ENCODE peak calls at places on chromosomes 13 and 19, in seven cellular contexts. B is mucosa of descending colon, X is fibroblast of the aortic adventitia, L is type B pancreatic cell, I is heart left ventricle, Q is H9, S is RWPE2. K is an unnamed sample.

GRCh38 chr19:9881720-9882119 is 46.6 kb downstream of the PIN1 start:
- DNase-seq in B (peak), I (no peak), S (no peak), L (no peak), X (no peak), Q (no peak), K (no peak)

GRCh38 chr19:17195106-17195505 is 20.1 kb upstream of the USE1 start:
- DNase-seq in I (no peak), L (no peak), X (no peak), S (no peak), B (no peak), Q (no peak), K (no peak)

GRCh38 chr19:1321539-1321938 is 35.9 kb downstream of the EFNA2 start:
- DNase-seq in Q (no peak), I (no peak), X (no peak), B (no peak), S (peak), L (no peak), K (no peak)

GRCh38 chr13:50119593-50119992 is 104.3 kb downstream of the KCNRG start:
- DNase-seq in B (no peak), L (no peak), I (no peak), X (peak), Q (no peak), S (no peak), K (no peak)

GRCh38 chr13:36531746-36532486 is 99.6 kb downstream of the CCNA1 start:
- DNase-seq in S (peak), X (peak), I (no peak), L (no peak), Q (no peak), B (no peak), K (no peak)

GRCh38 chr13:95367309-95367843 is 66.1 kb upstream of the ABCC4 start:
- DNase-seq in B (no peak), I (no peak), L (no peak), S (no peak), X (no peak), Q (no peak), K (no peak)

GRCh38 chr13:47184311-47184710 is 287.5 kb upstream of the HTR2A start:
- DNase-seq in S (no peak), I (no peak), L (no peak), B (no peak), X (peak), Q (no peak), K (no peak)

GRCh38 chr13:66803759-66804456 is 426.2 kb downstream of the PCDH9 start:
- DNase-seq in B (no peak), L (no peak), X (no peak), Q (no peak), I (no peak), S (no peak), K (no peak)

GRCh38 chr13:52085416-52085815 is 43.5 kb downstream of the NEK5 start:
- DNase-seq in X (peak), L (no peak), S (no peak), Q (no peak), B (no peak), I (no peak), K (no peak)

GRCh38 chr19:40398417-40399056 is 8.6 kb upstream of the HIPK4 start:
- DNase-seq in S (no peak), B (peak), L (no peak), Q (peak), I (no peak), X (no peak), K (no peak)

GRCh38 chr13:35157143-35157755 is 215.2 kb downstream of the NBEA start:
- DNase-seq in L (no peak), B (peak), I (no peak), Q (no peak), S (no peak), X (peak), K (no peak)

GRCh38 chr19:17332677-17333581 is 1.7 kb downstream of the ANO8 start:
- DNase-seq in I (no peak), X (peak), B (no peak), Q (peak), L (no peak), S (peak), K (no peak)

GRCh38 chr13:39803156-39803555 is 147.7 kb downstream of the COG6 start:
- DNase-seq in X (no peak), Q (no peak), S (no peak), B (no peak), L (no peak), I (no peak), K (no peak)

GRCh38 chr13:49625392-49626137 is 2.7 kb upstream of the ARL11 start:
- DNase-seq in B (peak), L (no peak), S (no peak), X (no peak), I (peak), Q (no peak), K (no peak)

GRCh38 chr19:37817180-37817911 is 38.0 kb upstream of the ZNF573 start:
- DNase-seq in B (peak), S (no peak), Q (peak), I (peak), X (peak), L (peak), K (no peak)

GRCh38 chr19:4633140-4633967 is 6.0 kb upstream of the TNFAIP8L1 start:
- DNase-seq in I (peak), S (no peak), B (peak), Q (peak), L (no peak), X (peak), K (no peak)

GRCh38 chr19:46481947-46482346 is 10.6 kb upstream of the PNMA8A start:
- DNase-seq in Q (no peak), I (no peak), B (no peak), L (no peak), S (no peak), X (peak), K (no peak)

GRCh38 chr19:6058411-6059201 is 51.7 kb downstream of the RFX2 start:
- DNase-seq in Q (no peak), I (no peak), S (no peak), B (no peak), X (no peak), L (peak), K (peak)

GRCh38 chr19:16033721-16034120 is 42.6 kb upstream of the TPM4 start:
- DNase-seq in B (no peak), I (no peak), S (no peak), X (no peak), L (no peak), Q (no peak), K (no peak)

GRCh38 chr19:16031872-16032200 is 44.5 kb upstream of the TPM4 start:
- DNase-seq in X (no peak), I (no peak), Q (no peak), B (no peak), L (no peak), S (no peak), K (no peak)

GRCh38 chr19:16032509-16033135 is 43.7 kb upstream of the TPM4 start:
- DNase-seq in S (no peak), X (no peak), L (no peak), Q (no peak), I (no peak), B (no peak), K (no peak)

GRCh38 chr19:16034180-16034579 is 42.1 kb upstream of the TPM4 start:
- DNase-seq in Q (no peak), B (no peak), I (no peak), S (peak), X (no peak), L (no peak), K (no peak)

DNA sequence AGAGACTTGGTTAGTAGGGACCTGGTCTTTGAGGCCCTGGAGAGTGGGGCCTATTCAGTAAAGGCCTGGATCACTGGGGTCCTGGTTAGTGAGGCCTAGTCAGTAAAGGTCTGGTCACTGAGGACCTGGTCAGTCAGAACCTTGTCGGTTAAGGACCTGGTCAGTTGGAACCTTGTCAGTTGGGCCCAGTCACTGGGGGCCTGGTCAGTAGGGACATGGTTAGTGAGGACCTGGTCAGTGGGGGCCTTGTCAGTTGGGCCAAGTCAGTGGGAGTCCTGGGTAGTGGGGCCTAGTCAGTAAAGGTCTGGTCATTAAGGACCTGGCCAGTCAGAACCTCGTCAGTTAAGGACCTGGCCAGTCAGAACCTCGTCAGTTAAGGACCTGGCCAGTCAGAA is 43.2 kb upstream of the TPM4 start:
- DNase-seq in S (no peak), X (no peak), B (no peak), Q (no peak), L (no peak), I (no peak), K (no peak)
- TF ChIP-seq CTCF in S (no peak), X (no peak), B (no peak), Q (no peak), L (no peak), I (no peak), K (no peak)

DNA sequence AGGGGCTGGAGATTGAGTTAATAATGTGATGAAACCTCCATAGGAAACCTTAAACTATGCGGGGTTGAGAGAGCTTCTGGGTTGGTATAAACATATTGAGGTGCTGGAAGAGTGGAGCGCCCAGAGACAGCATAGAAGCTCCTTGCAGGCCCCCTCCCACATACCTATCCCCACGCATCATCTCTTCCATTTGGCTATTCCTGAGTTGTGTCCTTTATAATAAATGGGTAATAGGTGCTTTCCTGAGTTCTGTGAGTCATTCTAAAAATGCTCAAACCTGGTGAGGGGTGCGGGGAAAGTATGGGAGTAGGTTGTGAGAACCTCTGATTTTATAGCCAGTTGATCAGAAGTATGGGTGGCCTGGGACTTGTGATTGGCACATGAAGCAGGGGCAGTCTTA is 14.6 kb downstream of the CCDC122 start:
- DNase-seq in X (no peak), Q (no peak), I (no peak), S (no peak), B (no peak), L (no peak), K (no peak)
- TF ChIP-seq CTCF in X (no peak), Q (no peak), I (no peak), S (no peak), B (no peak), L (no peak), K (no peak)

GRCh38 chr13:21347753-21348318 is 111.3 kb downstream of the ZDHHC20 start:
- DNase-seq in B (no peak), L (no peak), X (no peak), I (no peak), Q (peak), S (no peak), K (no peak)
- TF ChIP-seq CTCF in B (no peak), L (no peak), X (no peak), I (no peak), Q (peak), S (no peak), K (no peak)

DNA sequence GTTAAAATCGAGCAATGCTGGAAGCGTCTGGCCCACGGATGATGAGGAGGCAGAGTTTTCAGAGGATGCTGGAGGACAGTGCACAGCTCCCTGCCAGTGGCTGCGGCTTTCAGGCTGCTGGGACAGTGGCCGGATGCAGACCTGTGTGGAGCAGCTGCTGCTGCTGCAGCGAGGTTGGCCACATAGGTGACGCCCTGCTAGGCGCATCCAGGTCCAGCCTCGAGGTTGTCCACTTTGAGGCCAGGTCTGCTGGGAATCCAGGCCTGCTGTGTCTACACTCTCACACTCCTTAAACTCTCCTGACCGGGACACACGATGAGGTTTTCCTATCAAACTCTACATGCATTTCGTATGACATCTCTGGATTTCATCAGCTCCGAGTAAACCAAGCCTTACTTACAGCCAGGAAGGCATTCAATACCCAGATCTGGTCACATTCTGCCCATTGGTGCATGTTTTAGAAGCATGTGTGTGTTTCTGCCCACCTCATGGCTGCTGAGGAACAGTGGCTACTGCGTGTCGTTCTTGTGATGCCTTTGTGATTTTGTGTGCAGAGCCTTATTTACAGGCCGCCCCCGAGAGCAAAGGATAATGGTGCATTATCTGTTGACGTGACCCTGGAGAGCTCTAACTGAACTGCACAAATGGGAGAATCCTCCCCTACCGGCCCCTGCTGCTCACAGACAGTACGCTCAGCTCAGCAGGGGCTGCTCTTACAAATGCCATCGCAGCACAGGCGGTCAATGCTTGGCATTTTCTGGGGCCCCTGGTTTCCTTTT is 12.3 kb upstream of the MCF2L start:
- DNase-seq in S (no peak), I (no peak), L (no peak), Q (no peak), X (peak), B (no peak), K (peak)
- TF ChIP-seq CTCF in S (no peak), I (no peak), L (no peak), Q (no peak), X (no peak), B (no peak), K (no peak)

GRCh38 chr19:35987571-35987896 is 7.5 kb upstream of the SDHAF1 start:
- DNase-seq in S (no peak), L (no peak), X (no peak), B (no peak), Q (no peak), I (no peak), K (no peak)
- TF ChIP-seq CTCF in S (no peak), L (no peak), X (no peak), B (no peak), Q (peak), I (no peak), K (peak)

DNA sequence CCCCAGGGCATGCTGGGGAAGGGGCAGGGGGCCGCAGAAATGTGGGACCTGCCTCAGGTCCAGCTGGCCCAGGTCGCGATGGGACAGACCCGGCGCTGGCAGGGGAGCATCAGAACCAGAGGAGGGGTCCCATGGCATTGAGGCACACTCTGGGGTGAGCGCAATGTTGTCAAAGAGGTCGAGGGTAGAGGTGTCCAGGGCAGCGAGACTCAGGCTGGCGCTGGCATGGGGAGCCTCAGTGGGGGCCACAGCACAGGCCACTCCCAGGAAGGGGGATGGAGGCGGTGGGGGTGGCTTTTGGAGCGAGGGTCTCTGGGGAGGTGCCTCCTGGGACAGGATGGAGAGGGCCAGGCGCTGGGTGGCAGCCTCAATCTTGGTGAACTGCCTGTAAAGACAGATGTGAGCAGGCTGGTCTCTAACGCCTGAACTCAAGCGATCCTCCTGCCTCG is 944 bp downstream of the C19orf85 start:
- DNase-seq in I (no peak), X (no peak), B (no peak), L (peak), S (no peak), Q (no peak), K (peak)
- TF ChIP-seq CTCF in I (no peak), X (no peak), B (no peak), L (no peak), S (no peak), Q (no peak), K (no peak)

GRCh38 chr19:58498316-58499020 is 13.3 kb downstream of the SLC27A5 start:
- DNase-seq in B (peak), L (no peak), S (no peak), Q (no peak), I (peak), X (no peak), K (no peak)

GRCh38 chr19:58497634-58498170 is 14.1 kb downstream of the SLC27A5 start:
- DNase-seq in X (no peak), L (no peak), Q (no peak), B (no peak), S (no peak), I (no peak), K (no peak)

GRCh38 chr19:58500242-58500641 is 11.6 kb downstream of the SLC27A5 start:
- DNase-seq in X (no peak), B (no peak), L (no peak), Q (no peak), I (no peak), S (no peak), K (no peak)

GRCh38 chr19:58499021-58499927 is 12.5 kb downstream of the SLC27A5 start:
- DNase-seq in L (peak), S (peak), I (peak), X (peak), B (peak), Q (peak), K (peak)
- TF ChIP-seq CTCF in L (peak), S (no peak), I (no peak), X (peak), B (no peak), Q (peak), K (peak)

DNA sequence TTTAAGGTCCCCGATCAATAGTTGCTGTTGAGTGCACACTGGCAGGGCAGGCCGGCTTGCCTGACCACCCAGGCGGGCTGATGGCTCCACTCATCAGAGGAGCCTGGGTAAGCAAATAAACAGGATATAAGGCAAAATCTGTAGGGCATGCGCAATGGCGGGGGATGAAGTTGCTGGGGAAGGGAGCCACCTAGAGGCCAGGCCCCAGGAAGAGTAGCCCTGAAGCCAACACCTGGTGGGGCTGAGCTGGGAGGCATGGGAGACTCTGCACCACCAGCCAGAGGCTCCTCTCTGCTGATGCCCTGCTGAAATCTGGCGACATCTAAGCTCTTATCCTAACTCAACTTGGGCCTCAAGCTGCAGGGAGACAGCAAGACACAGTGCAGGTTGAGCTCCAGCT is 324.3 kb downstream of the ZNF536 start:
- DNase-seq in Q (peak), I (peak), B (peak), X (peak), S (no peak), L (no peak), K (no peak)
- TF ChIP-seq CTCF in Q (peak), I (peak), B (no peak), X (peak), S (peak), L (peak), K (peak)

GRCh38 chr19:48686103-48686502 is 9.7 kb upstream of the FUT2 start:
- DNase-seq in B (no peak), S (no peak), Q (no peak), L (no peak), X (no peak), I (no peak), K (no peak)
- TF ChIP-seq CTCF in B (no peak), S (no peak), Q (no peak), L (no peak), X (no peak), I (no peak), K (no peak)

DNA sequence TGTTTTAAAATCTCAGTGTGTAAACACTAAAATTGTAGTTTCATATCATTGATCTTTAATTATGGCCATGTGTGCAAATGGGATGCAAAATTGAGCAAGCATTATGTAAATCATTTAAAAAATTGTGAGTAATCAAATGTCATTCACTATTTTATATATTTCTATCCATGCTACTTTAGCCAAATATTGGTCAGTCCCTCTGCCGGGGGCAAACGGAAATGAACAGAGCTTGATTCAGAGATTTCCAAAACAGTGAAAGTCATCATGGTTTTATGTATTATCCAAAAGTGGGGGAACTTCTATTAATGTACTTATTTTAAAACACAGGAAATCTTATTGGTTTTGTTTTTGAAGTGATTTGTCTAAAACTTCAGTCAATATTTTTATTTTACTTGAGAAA is 219.1 kb downstream of the IRS2 start:
- DNase-seq in Q (no peak), B (no peak), I (no peak), X (no peak), L (no peak), S (no peak), K (no peak)
- TF ChIP-seq CTCF in Q (no peak), B (no peak), I (no peak), X (no peak), L (no peak), S (no peak), K (peak)

K was measured in chondrocyte.